ENCODE peak calls at places on chromosomes 7 and 10, in four cellular contexts. O is osteocyte; H is tibial nerve; I is CD8-positive, alpha-beta T cell. R is an unnamed sample.

GRCh38 chr7:18610331-18610948 is 114.9 kb downstream of the HDAC9 start:
- DNase-seq in I (no peak), H (no peak), O (no peak), R (peak)

GRCh38 chr7:13874783-13875182 is 114.7 kb downstream of the ETV1 start:
- DNase-seq in O (no peak), I (no peak), H (no peak), R (no peak)

GRCh38 chr10:92419740-92420553 is 129.0 kb downstream of the MARCHF5 start:
- DNase-seq in H (peak), O (no peak), I (no peak), R (no peak)

GRCh38 chr7:15399446-15399845 is 162.4 kb downstream of the AGMO start:
- DNase-seq in O (no peak), I (no peak), H (no peak), R (no peak)

GRCh38 chr7:50552921-50553320 is 12.3 kb downstream of the DDC start:
- DNase-seq in O (peak), I (no peak), H (no peak), R (no peak)

GRCh38 chr7:100677308-100678095 is 4.0 kb downstream of the GNB2 start:
- DNase-seq in H (no peak), O (no peak), I (no peak), R (no peak)

GRCh38 chr7:92133737-92134270 is 473 bp downstream of the CYP51A1 start:
- DNase-seq in I (peak), H (peak), O (peak), R (peak)

GRCh38 chr10:103395754-103396066 is 565 bp downstream of the ATP5MK start:
- DNase-seq in O (no peak), I (no peak), H (no peak), R (peak)

GRCh38 chr7:158645842-158646241 is 58.2 kb upstream of the PTPRN2 start:
- DNase-seq in O (no peak), I (no peak), H (no peak), R (no peak)

GRCh38 chr10:101405006-101405405 is 51.0 kb downstream of the BTRC start:
- DNase-seq in I (no peak), H (no peak), O (no peak), R (no peak)

GRCh38 chr10:130185591-130185990 is 49.4 kb downstream of the GLRX3 start:
- DNase-seq in I (no peak), H (no peak), O (no peak), R (no peak)

GRCh38 chr10:6296456-6297214 is 93.9 kb downstream of the PFKFB3 start:
- DNase-seq in I (no peak), H (no peak), O (no peak), R (no peak)

GRCh38 chr7:39355664-39356063 is 210.5 kb upstream of the YAE1 start:
- DNase-seq in H (no peak), O (no peak), I (no peak), R (no peak)

GRCh38 chr10:72186213-72186612 is 29.6 kb upstream of the ANAPC16 start:
- DNase-seq in O (no peak), I (no peak), H (no peak), R (no peak)

GRCh38 chr7:16702433-16702832 is 51.1 kb upstream of the TSPAN13 start:
- DNase-seq in O (no peak), H (no peak), I (no peak), R (no peak)

GRCh38 chr10:125205431-125205830 is 45.1 kb upstream of the CTBP2 start:
- DNase-seq in I (no peak), O (no peak), H (no peak), R (no peak)

GRCh38 chr7:44288811-44289340 is 36.5 kb downstream of the CAMK2B start:
- DNase-seq in I (no peak), O (peak), H (peak), R (no peak)

GRCh38 chr7:121158665-121159064 is 170.1 kb upstream of the WNT16 start:
- DNase-seq in O (no peak), I (no peak), H (no peak), R (no peak)

GRCh38 chr7:33872870-33873269 is 32.5 kb upstream of the BMPER start:
- DNase-seq in I (no peak), O (no peak), H (no peak), R (no peak)

GRCh38 chr10:37289833-37290464 is 164.6 kb downstream of the ANKRD30A start:
- DNase-seq in H (no peak), O (no peak), I (no peak), R (no peak)

GRCh38 chr7:8938036-8938435 is 504.6 kb downstream of the NXPH1 start:
- DNase-seq in O (no peak), I (no peak), H (no peak), R (no peak)

GRCh38 chr10:49322371-49323170 is 23.6 kb downstream of the C10orf71 start:
- DNase-seq in O (peak), H (no peak), I (no peak), R (no peak)

GRCh38 chr7:26777383-26777782 is 87.0 kb downstream of the SKAP2 start:
- DNase-seq in H (no peak), O (no peak), I (no peak), R (no peak)

GRCh38 chr10:116271593-116272496 is 1.2 kb downstream of the GFRA1 start:
- DNase-seq in O (no peak), H (no peak), I (no peak), R (peak)

GRCh38 chr7:13982940-13983677 is 6.4 kb downstream of the ETV1 start:
- DNase-seq in H (no peak), O (no peak), I (no peak), R (no peak)

GRCh38 chr10:29495366-29495765 is 139.4 kb downstream of the SVIL start:
- DNase-seq in I (no peak), O (no peak), H (no peak), R (no peak)

GRCh38 chr10:110827872-110828271 is 43.9 kb upstream of the PDCD4 start:
- DNase-seq in H (no peak), I (no peak), O (no peak), R (no peak)
- TF ChIP-seq CTCF in H (no peak), I (no peak), O (no peak), R (no peak)

DNA sequence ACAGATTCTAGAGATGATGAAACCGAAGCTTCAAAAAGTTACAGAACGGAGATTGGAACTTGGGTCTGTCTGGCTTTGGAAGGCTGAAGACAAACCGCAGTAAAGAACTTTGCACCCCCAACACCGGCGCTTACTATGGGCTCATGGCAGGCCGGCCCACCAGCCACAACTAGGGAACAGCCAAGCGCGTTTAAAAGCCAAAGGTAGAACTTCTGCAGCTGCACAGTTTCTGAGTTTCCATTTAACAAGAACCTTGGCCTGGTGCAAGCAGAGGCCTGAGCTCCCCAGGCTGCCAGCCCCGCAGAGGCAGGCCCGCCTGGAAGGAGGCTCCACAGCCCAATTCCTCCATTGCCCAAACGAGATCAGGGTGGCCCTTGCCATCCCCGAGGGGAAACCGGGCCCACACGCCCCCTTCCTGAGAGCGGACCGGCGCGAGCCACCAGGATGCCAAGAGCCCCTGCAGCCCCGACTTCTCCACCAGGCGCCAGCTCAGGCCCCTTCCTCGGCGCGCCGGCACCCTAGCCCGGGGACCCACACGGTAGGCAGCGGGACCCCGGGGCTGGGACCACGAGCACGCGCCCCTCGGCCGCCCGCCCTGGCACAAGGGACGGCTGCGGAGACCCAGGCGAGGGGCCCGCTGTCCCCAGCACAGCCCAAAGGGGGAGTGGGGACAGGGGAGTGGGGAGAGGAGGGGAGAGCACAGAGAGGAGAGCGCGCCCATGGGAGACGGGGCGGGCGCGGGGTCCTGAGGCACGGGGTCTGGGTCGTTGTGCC is 566 bp downstream of the MAD1L1 start:
- DNase-seq in H (no peak), O (no peak), I (no peak), R (peak)
- TF ChIP-seq CTCF in H (no peak), O (no peak), I (no peak), R (no peak)

GRCh38 chr10:108249940-108250339 is 1085.4 kb upstream of the SORCS1 start:
- DNase-seq in H (no peak), I (no peak), O (no peak), R (no peak)
- TF ChIP-seq CTCF in H (no peak), I (no peak), O (no peak), R (peak)

GRCh38 chr10:82221750-82222149 is 346.8 kb downstream of the NRG3 start:
- DNase-seq in O (no peak), H (no peak), I (no peak), R (no peak)
- TF ChIP-seq CTCF in O (no peak), H (no peak), I (no peak), R (no peak)

GRCh38 chr7:85750454-85750949 is 563.6 kb upstream of the SEMA3D start:
- DNase-seq in O (no peak), H (no peak), I (no peak), R (peak)
- TF ChIP-seq CTCF in O (peak), H (peak), I (no peak), R (peak)

R was measured in GM10248.